ENCODE peak calls at places on chromosome 6, in six cellular contexts. R is adrenal gland, L is heart left ventricle, Q is esophagus squamous epithelium, U is IMR-90, V is sigmoid colon. K is an unnamed sample.

GRCh38 chr6:44446626-44447297 is 59.3 kb downstream of the CDC5L start:
- DNase-seq in L (no peak), V (no peak), Q (no peak), U (peak; percentile 93), R (no peak), K (no peak)

GRCh38 chr6:129239825-129240491 is 357.0 kb downstream of the LAMA2 start:
- DNase-seq in L (no peak), V (no peak), R (no peak), Q (no peak), U (no peak), K (no peak)

GRCh38 chr6:12266571-12266970 is 23.6 kb upstream of the EDN1 start:
- DNase-seq in Q (no peak), R (no peak), U (peak; percentile 77), V (no peak), L (no peak), K (no peak)

GRCh38 chr6:165910184-165910583 is 247.1 kb upstream of the PDE10A start:
- DNase-seq in V (no peak), Q (no peak), L (no peak), R (no peak), U (peak; percentile 82), K (no peak)

GRCh38 chr6:27532820-27533538 is 60.1 kb upstream of the ZNF184 start:
- DNase-seq in Q (no peak), V (no peak), U (peak; percentile 46), L (no peak), R (no peak), K (no peak)

GRCh38 chr6:119481981-119482380 is 132.4 kb upstream of the MAN1A1 start:
- DNase-seq in V (no peak), Q (no peak), U (no peak), R (no peak), L (no peak), K (no peak)

GRCh38 chr6:23183846-23184245 is 614.5 kb downstream of the HDGFL1 start:
- DNase-seq in L (no peak), Q (no peak), U (no peak), V (no peak), R (no peak), K (no peak)

GRCh38 chr6:134491473-134491872 is 173.6 kb upstream of the SGK1 start:
- DNase-seq in Q (no peak), L (no peak), V (no peak), R (no peak), U (peak; percentile 68), K (no peak)

GRCh38 chr6:21459646-21460045 is 133.9 kb upstream of the SOX4 start:
- DNase-seq in V (no peak), Q (no peak), L (no peak), U (no peak), R (no peak), K (no peak)

DNA sequence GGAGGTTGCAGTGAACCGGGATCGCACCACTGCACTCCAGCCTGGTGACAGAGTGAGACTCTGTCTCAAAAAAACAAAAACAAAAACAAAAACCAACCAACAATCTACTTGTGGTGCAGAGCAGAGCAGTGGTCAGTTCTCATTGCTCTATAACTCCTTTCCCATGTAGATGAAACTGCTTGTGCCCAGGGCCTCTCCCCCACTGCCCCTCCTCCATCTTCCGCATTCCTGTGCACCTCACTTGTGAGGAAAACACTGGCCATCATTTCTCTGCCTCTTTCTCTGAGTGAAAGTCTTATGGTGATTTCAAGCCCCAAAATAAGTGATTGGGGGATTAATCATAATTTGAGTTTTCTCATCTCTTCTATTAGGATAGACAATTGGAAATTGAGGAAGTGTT is 63.9 kb upstream of the GLP1R start:
- DNase-seq in R (no peak), V (no peak), L (no peak), U (no peak), Q (no peak), K (no peak)
- H3K27me3 ChIP-seq in R (peaks cover 18% of the 10 kb centered on the region), V (no peaks in the 10 kb centered on the region), L (peaks cover 50% of the 10 kb centered on the region), U (no peaks in the 10 kb centered on the region), Q (peaks cover 80% of the 10 kb centered on the region), K (no peaks in the 10 kb centered on the region)

GRCh38 chr6:30340589-30341054 is 4.3 kb upstream of the RPP21 start:
- DNase-seq in Q (no peak), V (no peak), R (no peak), U (peak; percentile 54), L (no peak), K (no peak)
- TF ChIP-seq POLR2A in Q (no peak), V (no peak), R (no peak), U (no peak), L (no peak), K (no peak)

GRCh38 chr6:169991913-169992312 is 240.5 kb downstream of the ERMARD start:
- DNase-seq in Q (no peak), V (peak; percentile 17), U (no peak), L (peak; percentile 6), R (no peak), K (no peak)

GRCh38 chr6:169996652-169997051 is 245.2 kb downstream of the ERMARD start:
- DNase-seq in U (no peak), R (no peak), V (no peak), L (no peak), Q (no peak), K (no peak)

GRCh38 chr6:169994734-169995133 is 243.3 kb downstream of the ERMARD start:
- DNase-seq in Q (no peak), L (no peak), V (no peak), R (no peak), U (no peak), K (no peak)

GRCh38 chr6:169991031-169991390 is 239.6 kb downstream of the ERMARD start:
- DNase-seq in L (peak; percentile 9), V (peak; percentile 28), R (no peak), Q (no peak), U (no peak), K (no peak)

GRCh38 chr6:169993861-169994481 is 242.5 kb downstream of the ERMARD start:
- DNase-seq in U (no peak), R (no peak), Q (no peak), V (peak; percentile 48), L (peak; percentile 10), K (no peak)
- H3K9me3 ChIP-seq in U (peaks cover 40% of the 10 kb centered on the region), R (no peaks in the 10 kb centered on the region), Q (no peaks in the 10 kb centered on the region), V (no peaks in the 10 kb centered on the region), L (no peaks in the 10 kb centered on the region), K (no peaks in the 10 kb centered on the region)

DNA sequence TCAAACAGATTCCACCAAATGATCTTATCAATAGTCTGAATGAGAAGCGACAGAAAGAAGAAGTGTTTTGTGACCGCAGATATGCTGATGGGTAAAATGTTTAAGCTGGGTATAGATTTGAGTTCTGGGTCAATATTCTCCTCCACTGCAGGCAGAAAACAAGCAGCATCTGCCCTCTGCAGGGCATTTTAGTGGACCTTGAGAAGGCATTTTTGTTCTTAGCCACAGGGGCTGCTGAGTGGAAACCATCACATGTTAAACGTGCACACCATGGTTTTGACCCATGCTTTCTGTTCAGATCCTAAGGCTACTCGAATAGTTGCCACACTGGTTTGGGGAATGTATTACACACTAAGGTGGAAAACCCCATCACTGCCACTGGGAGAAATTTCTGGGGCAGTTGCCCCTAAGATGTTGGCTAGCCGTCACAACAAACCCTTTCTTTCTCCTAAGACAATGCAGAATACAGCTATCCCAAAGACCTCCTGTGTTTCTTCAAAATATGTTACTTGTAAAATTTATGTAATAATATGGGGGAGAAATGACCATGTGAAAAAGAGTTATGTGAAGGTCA is 5.5 kb downstream of the POU3F2 start:
- DNase-seq in V (no peak), R (no peak), Q (no peak), U (peak; percentile 8), L (no peak), K (no peak)
- H3K27me3 ChIP-seq in V (peaks cover 71% of the 10 kb centered on the region), R (peaks cover 92% of the 10 kb centered on the region), Q (peaks cover 100% of the 10 kb centered on the region), U (peaks cover 84% of the 10 kb centered on the region), L (peaks cover 99% of the 10 kb centered on the region), K (no peaks in the 10 kb centered on the region)

GRCh38 chr6:80004199-80005072 is at the start of gene TTK:
- DNase-seq in R (peak; percentile 92), U (peak; percentile 93), Q (peak; percentile 62), L (peak; percentile 92), V (peak; percentile 95), K (peak; percentile 84)
- TF ChIP-seq POLR2A in R (peak; percentile 68), U (peak; percentile 56), Q (peak; percentile 64), L (peak; percentile 69), V (peak; percentile 56), K (peak; percentile 36)

GRCh38 chr6:155352130-155352420 is 37.8 kb upstream of the TFB1M start:
- DNase-seq in V (no peak), R (no peak), U (no peak), Q (no peak), L (no peak), K (no peak)

GRCh38 chr6:155347800-155348199 is 33.5 kb upstream of the TFB1M start:
- DNase-seq in U (no peak), L (no peak), R (no peak), Q (no peak), V (no peak), K (no peak)

GRCh38 chr6:155351273-155352129 is 37.2 kb upstream of the TFB1M start:
- DNase-seq in U (no peak), L (no peak), R (no peak), Q (no peak), V (no peak), K (no peak)

GRCh38 chr6:155349129-155349528 is 34.8 kb upstream of the TFB1M start:
- DNase-seq in V (no peak), R (no peak), Q (no peak), U (peak; percentile 67), L (no peak), K (no peak)

GRCh38 chr6:155349956-155350355 is 35.7 kb upstream of the TFB1M start:
- DNase-seq in U (no peak), R (no peak), Q (no peak), V (no peak), L (no peak), K (no peak)
- H3K9me3 ChIP-seq in U (peaks cover 9% of the 10 kb centered on the region), R (peaks cover 9% of the 10 kb centered on the region), Q (no peaks in the 10 kb centered on the region), V (peaks cover 17% of the 10 kb centered on the region), L (peaks cover 19% of the 10 kb centered on the region), K (no peaks in the 10 kb centered on the region)

GRCh38 chr6:1402369-1402768 is 13.0 kb downstream of the FOXF2 start:
- DNase-seq in L (no peak), V (peak; percentile 40), R (no peak), U (no peak), Q (no peak), K (no peak)
- H3K27me3 ChIP-seq in L (peaks cover 44% of the 10 kb centered on the region), V (no peaks in the 10 kb centered on the region), R (peaks cover 15% of the 10 kb centered on the region), U (no peaks in the 10 kb centered on the region), Q (peaks cover 55% of the 10 kb centered on the region), K (no peaks in the 10 kb centered on the region)

GRCh38 chr6:8651998-8652397 is 216.7 kb upstream of the SLC35B3 start:
- DNase-seq in R (no peak), L (no peak), Q (no peak), U (no peak), V (no peak), K (no peak)
- TF ChIP-seq POLR2A in R (no peak), L (no peak), Q (no peak), U (no peak), V (no peak), K (no peak)

DNA sequence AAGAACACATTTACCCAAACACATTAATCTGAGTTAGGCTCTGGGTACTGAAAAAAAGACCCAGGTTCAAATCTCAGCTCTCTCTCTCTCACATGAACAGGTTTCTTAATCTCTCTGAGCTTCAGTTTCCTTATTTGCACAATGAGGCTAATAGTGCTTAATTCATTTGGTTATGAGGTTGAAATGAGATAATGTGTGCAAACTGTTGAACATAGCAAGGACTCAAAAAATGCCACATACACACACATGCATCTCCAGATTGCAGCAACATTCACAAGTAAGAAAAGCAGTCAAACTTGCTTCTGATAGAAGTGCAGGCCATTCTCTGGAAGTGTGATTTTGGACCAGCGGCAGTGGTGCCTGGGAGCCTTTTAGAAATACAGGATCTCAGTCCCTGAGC is 25.8 kb downstream of the GSTA4 start:
- DNase-seq in Q (no peak), L (no peak), U (no peak), R (no peak), V (no peak), K (no peak)
- H3K9me3 ChIP-seq in Q (no peaks in the 10 kb centered on the region), L (no peaks in the 10 kb centered on the region), U (no peaks in the 10 kb centered on the region), R (no peaks in the 10 kb centered on the region), V (no peaks in the 10 kb centered on the region), K (no peaks in the 10 kb centered on the region)

K was measured in ovary.